ENCODE peak calls at places on chromosomes 13 and 19, in five cellular contexts. D is body of pancreas, J is IMR-90, A is sigmoid colon, S is breast epithelium. L is an unnamed sample.

GRCh38 chr19:670609-671075 is 5.5 kb upstream of the FSTL3 start:
- DNase-seq in J (no peak), A (no peak), S (no peak), D (no peak), L (no peak)

GRCh38 chr19:21117041-21117907 is 24.6 kb upstream of the ZNF431 start:
- DNase-seq in D (no peak), J (peak; percentile 33), S (no peak), A (no peak), L (no peak)

GRCh38 chr13:113750554-113751399 is 8.2 kb upstream of the TMEM255B start:
- DNase-seq in S (no peak), A (no peak), D (no peak), J (no peak), L (no peak)

GRCh38 chr13:32309812-32310706 is 5.1 kb downstream of the ZAR1L start:
- DNase-seq in S (no peak), D (no peak), A (no peak), J (peak; percentile 72), L (peak; percentile 32)

GRCh38 chr13:114008964-114009589 is 35.2 kb upstream of the C13orf46 start:
- DNase-seq in A (peak; percentile 11), S (no peak), J (no peak), D (no peak), L (no peak)

GRCh38 chr19:51976852-51977251 is 9.8 kb downstream of the ZNF350 start:
- DNase-seq in A (no peak), D (no peak), J (no peak), S (no peak), L (no peak)

GRCh38 chr13:47216176-47216822 is 319.4 kb upstream of the HTR2A start:
- DNase-seq in S (no peak), A (no peak), J (peak; percentile 57), D (no peak), L (no peak)

GRCh38 chr13:33352520-33352919 is 67.0 kb upstream of the STARD13 start:
- DNase-seq in S (no peak), J (no peak), D (no peak), A (no peak), L (no peak)

GRCh38 chr13:29561918-29562317 is 33.6 kb downstream of the SLC7A1 start:
- DNase-seq in D (no peak), S (no peak), J (peak; percentile 25), A (no peak), L (no peak)

GRCh38 chr13:25172303-25172630 is 179 bp upstream of the AMER2 start:
- DNase-seq in A (no peak), D (no peak), J (no peak), S (no peak), L (no peak)

GRCh38 chr13:49733181-49733951 is 42.1 kb upstream of the EBPL start:
- DNase-seq in S (peak; percentile 43), J (peak; percentile 27), A (no peak), D (no peak), L (no peak)

GRCh38 chr13:29573190-29573589 is 22.3 kb downstream of the SLC7A1 start:
- DNase-seq in A (peak; percentile 82), D (peak; percentile 66), S (peak; percentile 72), J (peak; percentile 39), L (no peak)

GRCh38 chr13:54787754-54788153 is 1759.1 kb downstream of the OLFM4 start:
- DNase-seq in S (no peak), J (no peak), D (no peak), A (no peak), L (no peak)

GRCh38 chr19:47723573-47723923 is 10.3 kb downstream of the EHD2 start:
- DNase-seq in D (peak; percentile 86), J (peak; percentile 95), S (peak; percentile 73), A (peak; percentile 95), L (peak; percentile 79)

GRCh38 chr19:31340059-31341025 is 8.9 kb downstream of the TSHZ3 start:
- DNase-seq in J (peak; percentile 62), S (no peak), D (no peak), A (no peak), L (no peak)

DNA sequence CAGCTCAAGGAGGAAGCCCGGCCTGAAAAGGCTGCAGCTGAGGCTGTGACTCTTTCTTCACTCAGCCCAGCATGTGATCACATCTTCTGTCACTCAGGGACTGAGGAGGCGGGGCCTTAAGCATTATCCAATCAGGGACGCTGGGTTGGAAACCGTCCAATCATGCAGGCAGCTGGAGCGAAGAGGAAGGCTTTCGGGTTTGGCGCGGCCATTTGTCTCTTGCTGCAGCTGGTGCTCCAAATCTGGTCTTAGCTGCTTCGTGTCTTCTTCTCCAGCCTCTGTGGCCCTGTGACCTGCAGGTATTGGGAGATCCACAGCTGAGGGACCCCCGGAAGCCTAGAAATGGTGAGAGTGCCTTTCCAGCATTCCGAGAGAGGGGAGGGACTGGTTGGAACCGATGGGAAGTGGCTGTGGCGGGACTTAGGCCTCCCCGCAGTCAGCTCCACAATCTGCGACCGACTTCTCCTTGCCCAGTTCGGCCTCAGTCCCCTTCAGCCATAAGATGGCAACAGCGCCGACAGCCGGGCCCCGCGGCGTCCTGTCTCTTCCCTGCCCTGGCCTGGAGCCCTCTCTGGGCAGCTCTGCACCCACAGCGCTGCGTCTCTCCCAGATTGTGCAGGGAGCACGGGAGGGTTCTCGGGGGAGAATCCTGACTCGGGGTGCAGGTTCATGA is at the start of gene ZNF90:
- DNase-seq in D (peak; percentile 99), A (peak; percentile 99), J (peak; percentile 93), S (peak; percentile 98), L (peak; percentile 97)
- H3K4me3 ChIP-seq in D (peak within 1 kb of the TSS; percentile 24), A (peak within 1 kb of the TSS; percentile 63), J (peak within 1 kb of the TSS; percentile 58), S (peak within 1 kb of the TSS; percentile 63), L (peak within 1 kb of the TSS; percentile 69)

GRCh38 chr19:46131485-46132143 is 7.1 kb upstream of the IGFL3 start:
- DNase-seq in D (no peak), A (no peak), J (no peak), S (no peak), L (no peak)
- TF ChIP-seq POLR2A in D (no peak), A (no peak), J (no peak), S (no peak), L (no peak)

DNA sequence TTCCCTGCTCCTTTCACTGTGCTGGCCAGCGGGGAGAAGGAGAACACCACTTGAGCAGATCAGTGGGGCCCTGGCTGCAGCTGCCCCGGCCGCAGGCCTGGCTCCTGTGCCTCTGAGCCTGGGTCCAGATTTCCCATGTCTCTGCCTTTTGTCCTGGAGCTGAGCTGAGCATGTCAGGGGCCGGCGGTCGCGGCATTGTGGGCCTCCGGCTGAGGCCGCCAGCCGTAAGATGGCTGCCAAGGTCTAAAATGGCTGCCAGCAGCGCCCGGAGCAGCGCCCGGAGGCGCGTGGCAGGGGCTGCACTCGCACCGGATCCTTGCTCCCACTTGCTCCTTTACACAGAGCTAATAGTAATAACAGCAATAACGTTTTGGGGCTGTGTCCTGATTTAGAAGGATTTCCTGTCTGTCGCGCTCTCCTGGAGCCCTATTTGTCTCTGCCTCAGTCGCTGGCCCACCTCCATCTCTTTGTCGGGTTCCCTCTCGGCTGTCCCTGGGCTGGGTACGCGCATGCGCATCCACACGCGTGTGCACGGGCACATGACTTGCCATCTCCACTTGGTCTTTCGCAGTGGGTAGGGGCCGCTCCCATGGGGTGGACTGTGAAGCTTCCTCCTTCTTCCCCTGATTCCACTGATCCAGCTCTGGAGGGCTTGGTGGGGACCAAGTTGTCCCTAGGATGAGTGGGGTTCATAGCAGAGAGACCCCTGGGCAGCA is 32.1 kb downstream of the LYL1 start:
- DNase-seq in D (no peak), A (no peak), J (no peak), S (no peak), L (no peak)
- H3K27ac ChIP-seq in D (peak overlapping the region; percentile 2), A (peak overlapping the region; percentile 99), J (no peak overlapping the region), S (peak overlapping the region; percentile 71), L (peak overlapping the region; percentile 49)

GRCh38 chr19:39297931-39298634 is 1.9 kb downstream of the IFNL1 start:
- DNase-seq in D (no peak), S (no peak), A (peak; percentile 52), J (no peak), L (no peak)
- H3K4me3 ChIP-seq in D (no peak overlapping the region), S (no peak overlapping the region), A (no peak overlapping the region), J (no peak overlapping the region), L (no peak overlapping the region)

GRCh38 chr19:40718774-40719391 is 2.0 kb downstream of the ITPKC start:
- DNase-seq in J (peak; percentile 40), A (peak; percentile 89), S (peak; percentile 91), D (peak; percentile 93), L (peak; percentile 71)
- TF ChIP-seq POLR2A in J (peak; percentile 51), A (peak; percentile 24), S (peak; percentile 53), D (peak; percentile 63), L (peak; percentile 9)